ENCODE peak calls at places on chromosomes 16 and 17, in nine cellular contexts. One of them, this sample, is unnamed.

GRCh38 chr17:49061524-49061943 is 64.3 kb downstream of the IGF2BP1 start:
- DNase-seq in dorsolateral prefrontal cortex: no peak
- DNase-seq in right lobe of liver: no peak
- DNase-seq in BJ: no peak
- DNase-seq in transverse colon: no peak
- DNase-seq in tibial artery: no peak
- DNase-seq in fibroblast of mammary gland: peak
- DNase-seq in ascending aorta: no peak
- DNase-seq in neural crest cell: no peak
- DNase-seq in this sample: no peak

GRCh38 chr17:66652840-66653507 is 181.9 kb upstream of the CACNG5 start:
- DNase-seq in dorsolateral prefrontal cortex: no peak
- DNase-seq in right lobe of liver: no peak
- DNase-seq in BJ: no peak
- DNase-seq in transverse colon: no peak
- DNase-seq in tibial artery: no peak
- DNase-seq in fibroblast of mammary gland: peak
- DNase-seq in ascending aorta: no peak
- DNase-seq in neural crest cell: no peak
- DNase-seq in this sample: peak

GRCh38 chr17:76947309-76947708 is 79.1 kb downstream of the MGAT5B start:
- DNase-seq in dorsolateral prefrontal cortex: no peak
- DNase-seq in right lobe of liver: no peak
- DNase-seq in BJ: no peak
- DNase-seq in transverse colon: no peak
- DNase-seq in tibial artery: no peak
- DNase-seq in fibroblast of mammary gland: no peak
- DNase-seq in ascending aorta: no peak
- DNase-seq in neural crest cell: no peak
- DNase-seq in this sample: no peak

GRCh38 chr16:11016993-11017392 is 72.6 kb downstream of the CLEC16A start:
- DNase-seq in dorsolateral prefrontal cortex: no peak
- DNase-seq in right lobe of liver: no peak
- DNase-seq in BJ: no peak
- DNase-seq in transverse colon: peak
- DNase-seq in tibial artery: no peak
- DNase-seq in fibroblast of mammary gland: peak
- DNase-seq in ascending aorta: no peak
- DNase-seq in neural crest cell: no peak
- DNase-seq in this sample: peak

GRCh38 chr17:1107777-1108559 is 71.8 kb downstream of the ABR start:
- DNase-seq in dorsolateral prefrontal cortex: no peak
- DNase-seq in right lobe of liver: no peak
- DNase-seq in BJ: no peak
- DNase-seq in transverse colon: peak
- DNase-seq in tibial artery: no peak
- DNase-seq in fibroblast of mammary gland: no peak
- DNase-seq in ascending aorta: peak
- DNase-seq in neural crest cell: no peak
- DNase-seq in this sample: no peak

GRCh38 chr17:67585077-67585602 is 132.6 kb upstream of the NOL11 start:
- DNase-seq in dorsolateral prefrontal cortex: no peak
- DNase-seq in right lobe of liver: no peak
- DNase-seq in BJ: no peak
- DNase-seq in transverse colon: no peak
- DNase-seq in tibial artery: no peak
- DNase-seq in fibroblast of mammary gland: no peak
- DNase-seq in ascending aorta: no peak
- DNase-seq in neural crest cell: no peak
- DNase-seq in this sample: peak

GRCh38 chr16:19499006-19499405 is 22.9 kb downstream of the GDE1 start:
- DNase-seq in dorsolateral prefrontal cortex: no peak
- DNase-seq in right lobe of liver: no peak
- DNase-seq in BJ: no peak
- DNase-seq in transverse colon: no peak
- DNase-seq in tibial artery: no peak
- DNase-seq in fibroblast of mammary gland: no peak
- DNase-seq in ascending aorta: no peak
- DNase-seq in neural crest cell: no peak
- DNase-seq in this sample: peak

GRCh38 chr17:72122336-72122667 is 1.5 kb downstream of the SOX9 start:
- DNase-seq in dorsolateral prefrontal cortex: no peak
- DNase-seq in right lobe of liver: no peak
- DNase-seq in BJ: no peak
- DNase-seq in transverse colon: no peak
- DNase-seq in tibial artery: no peak
- DNase-seq in fibroblast of mammary gland: no peak
- DNase-seq in ascending aorta: no peak
- DNase-seq in neural crest cell: no peak
- DNase-seq in this sample: no peak

GRCh38 chr17:40451420-40451819 is 8.2 kb downstream of the IGFBP4 start:
- DNase-seq in dorsolateral prefrontal cortex: no peak
- DNase-seq in right lobe of liver: peak
- DNase-seq in BJ: peak
- DNase-seq in transverse colon: peak
- DNase-seq in tibial artery: peak
- DNase-seq in fibroblast of mammary gland: peak
- DNase-seq in ascending aorta: peak
- DNase-seq in neural crest cell: no peak
- DNase-seq in this sample: no peak

GRCh38 chr16:16075463-16076399 is 126.3 kb downstream of the ABCC1 start:
- DNase-seq in dorsolateral prefrontal cortex: no peak
- DNase-seq in right lobe of liver: peak
- DNase-seq in BJ: peak
- DNase-seq in transverse colon: peak
- DNase-seq in tibial artery: peak
- DNase-seq in fibroblast of mammary gland: peak
- DNase-seq in ascending aorta: peak
- DNase-seq in neural crest cell: no peak
- DNase-seq in this sample: no peak

GRCh38 chr17:62675260-62675659 is 47.8 kb downstream of the MRC2 start:
- DNase-seq in dorsolateral prefrontal cortex: peak
- DNase-seq in right lobe of liver: no peak
- DNase-seq in BJ: no peak
- DNase-seq in transverse colon: no peak
- DNase-seq in tibial artery: no peak
- DNase-seq in fibroblast of mammary gland: no peak
- DNase-seq in ascending aorta: no peak
- DNase-seq in neural crest cell: no peak
- DNase-seq in this sample: no peak

GRCh38 chr16:24977673-24978065 is 37.5 kb downstream of the ARHGAP17 start:
- DNase-seq in dorsolateral prefrontal cortex: no peak
- DNase-seq in right lobe of liver: peak
- DNase-seq in BJ: peak
- DNase-seq in transverse colon: no peak
- DNase-seq in tibial artery: no peak
- DNase-seq in fibroblast of mammary gland: peak
- DNase-seq in ascending aorta: peak
- DNase-seq in neural crest cell: no peak
- DNase-seq in this sample: peak

GRCh38 chr16:87060026-87060986 is 256.9 kb downstream of the C16orf95 start:
- DNase-seq in dorsolateral prefrontal cortex: no peak
- DNase-seq in right lobe of liver: peak
- DNase-seq in BJ: no peak
- DNase-seq in transverse colon: no peak
- DNase-seq in tibial artery: peak
- DNase-seq in fibroblast of mammary gland: peak
- DNase-seq in ascending aorta: peak
- DNase-seq in neural crest cell: no peak
- DNase-seq in this sample: no peak
- TF ChIP-seq CTCF in dorsolateral prefrontal cortex: no peak
- TF ChIP-seq CTCF in right lobe of liver: no peak
- TF ChIP-seq CTCF in BJ: peak
- TF ChIP-seq CTCF in transverse colon: no peak
- TF ChIP-seq CTCF in tibial artery: peak
- TF ChIP-seq CTCF in fibroblast of mammary gland: peak
- TF ChIP-seq CTCF in ascending aorta: peak
- TF ChIP-seq CTCF in neural crest cell: no peak
- TF ChIP-seq CTCF in this sample: peak

GRCh38 chr17:60311186-60311585 is 80.7 kb downstream of the USP32 start:
- DNase-seq in dorsolateral prefrontal cortex: no peak
- DNase-seq in right lobe of liver: no peak
- DNase-seq in BJ: no peak
- DNase-seq in transverse colon: no peak
- DNase-seq in tibial artery: no peak
- DNase-seq in fibroblast of mammary gland: peak
- DNase-seq in ascending aorta: no peak
- DNase-seq in neural crest cell: no peak
- DNase-seq in this sample: no peak

GRCh38 chr17:60318830-60319229 is 73.1 kb downstream of the USP32 start:
- DNase-seq in dorsolateral prefrontal cortex: no peak
- DNase-seq in right lobe of liver: no peak
- DNase-seq in BJ: no peak
- DNase-seq in transverse colon: no peak
- DNase-seq in tibial artery: no peak
- DNase-seq in fibroblast of mammary gland: no peak
- DNase-seq in ascending aorta: no peak
- DNase-seq in neural crest cell: no peak
- DNase-seq in this sample: no peak

GRCh38 chr17:60311936-60312335 is 80.0 kb downstream of the USP32 start:
- DNase-seq in dorsolateral prefrontal cortex: no peak
- DNase-seq in right lobe of liver: no peak
- DNase-seq in BJ: no peak
- DNase-seq in transverse colon: no peak
- DNase-seq in tibial artery: no peak
- DNase-seq in fibroblast of mammary gland: peak
- DNase-seq in ascending aorta: no peak
- DNase-seq in neural crest cell: no peak
- DNase-seq in this sample: no peak

GRCh38 chr17:60314423-60314822 is 77.5 kb downstream of the USP32 start:
- DNase-seq in dorsolateral prefrontal cortex: no peak
- DNase-seq in right lobe of liver: no peak
- DNase-seq in BJ: no peak
- DNase-seq in transverse colon: no peak
- DNase-seq in tibial artery: no peak
- DNase-seq in fibroblast of mammary gland: no peak
- DNase-seq in ascending aorta: no peak
- DNase-seq in neural crest cell: no peak
- DNase-seq in this sample: no peak

GRCh38 chr17:60315650-60316049 is 76.3 kb downstream of the USP32 start:
- DNase-seq in dorsolateral prefrontal cortex: no peak
- DNase-seq in right lobe of liver: no peak
- DNase-seq in BJ: no peak
- DNase-seq in transverse colon: no peak
- DNase-seq in tibial artery: no peak
- DNase-seq in fibroblast of mammary gland: peak
- DNase-seq in ascending aorta: no peak
- DNase-seq in neural crest cell: no peak
- DNase-seq in this sample: peak
- TF ChIP-seq CTCF in dorsolateral prefrontal cortex: no peak
- TF ChIP-seq CTCF in right lobe of liver: peak
- TF ChIP-seq CTCF in BJ: no peak
- TF ChIP-seq CTCF in transverse colon: no peak
- TF ChIP-seq CTCF in tibial artery: no peak
- TF ChIP-seq CTCF in fibroblast of mammary gland: no peak
- TF ChIP-seq CTCF in ascending aorta: no peak
- TF ChIP-seq CTCF in neural crest cell: peak
- TF ChIP-seq CTCF in this sample: peak

GRCh38 chr16:81445143-81445922 is 725 bp downstream of the CMIP start:
- DNase-seq in dorsolateral prefrontal cortex: no peak
- DNase-seq in right lobe of liver: peak
- DNase-seq in BJ: no peak
- DNase-seq in transverse colon: peak
- DNase-seq in tibial artery: no peak
- DNase-seq in fibroblast of mammary gland: no peak
- DNase-seq in ascending aorta: no peak
- DNase-seq in neural crest cell: no peak
- DNase-seq in this sample: no peak
- TF ChIP-seq CTCF in dorsolateral prefrontal cortex: no peak
- TF ChIP-seq CTCF in right lobe of liver: no peak
- TF ChIP-seq CTCF in BJ: peak
- TF ChIP-seq CTCF in transverse colon: peak
- TF ChIP-seq CTCF in tibial artery: no peak
- TF ChIP-seq CTCF in fibroblast of mammary gland: no peak
- TF ChIP-seq CTCF in ascending aorta: no peak
- TF ChIP-seq CTCF in neural crest cell: peak
- TF ChIP-seq CTCF in this sample: no peak

DNA sequence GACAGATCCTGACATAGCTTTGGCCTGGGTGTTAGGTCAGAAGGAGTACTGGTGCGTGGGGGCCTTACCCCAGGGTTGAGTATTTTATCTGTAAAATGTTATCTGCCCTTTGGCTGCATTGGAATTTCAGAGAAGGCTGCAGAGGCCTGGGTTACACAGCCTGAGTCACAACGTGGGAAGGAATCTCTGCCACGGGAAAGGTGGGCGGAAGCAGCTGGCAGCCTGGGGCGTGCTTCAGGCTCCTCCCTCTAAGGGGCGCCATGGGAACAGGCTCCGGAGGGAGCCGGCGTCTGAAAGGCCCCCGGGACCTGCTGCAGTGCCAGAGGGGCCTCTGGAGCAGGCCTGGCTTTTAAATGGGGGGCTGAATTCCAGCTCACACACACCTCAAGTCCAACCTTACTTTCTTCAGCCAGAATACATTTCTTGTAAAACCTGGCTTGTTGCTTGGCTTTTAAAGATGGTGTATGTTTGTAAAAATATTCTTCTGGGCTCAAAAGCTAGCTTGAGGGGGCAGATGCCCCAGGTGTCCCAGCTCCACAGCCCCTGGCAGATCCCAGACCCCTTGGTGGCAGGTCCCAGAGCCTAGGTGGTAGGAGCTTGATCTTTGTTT is 142.2 kb downstream of the RAB11FIP4 start:
- DNase-seq in dorsolateral prefrontal cortex: peak
- DNase-seq in right lobe of liver: no peak
- DNase-seq in BJ: no peak
- DNase-seq in transverse colon: no peak
- DNase-seq in tibial artery: no peak
- DNase-seq in fibroblast of mammary gland: peak
- DNase-seq in ascending aorta: no peak
- DNase-seq in neural crest cell: peak
- DNase-seq in this sample: peak
- TF ChIP-seq CTCF in dorsolateral prefrontal cortex: peak
- TF ChIP-seq CTCF in right lobe of liver: peak
- TF ChIP-seq CTCF in BJ: peak
- TF ChIP-seq CTCF in transverse colon: peak
- TF ChIP-seq CTCF in tibial artery: no peak
- TF ChIP-seq CTCF in fibroblast of mammary gland: peak
- TF ChIP-seq CTCF in ascending aorta: peak
- TF ChIP-seq CTCF in neural crest cell: peak
- TF ChIP-seq CTCF in this sample: peak

DNA sequence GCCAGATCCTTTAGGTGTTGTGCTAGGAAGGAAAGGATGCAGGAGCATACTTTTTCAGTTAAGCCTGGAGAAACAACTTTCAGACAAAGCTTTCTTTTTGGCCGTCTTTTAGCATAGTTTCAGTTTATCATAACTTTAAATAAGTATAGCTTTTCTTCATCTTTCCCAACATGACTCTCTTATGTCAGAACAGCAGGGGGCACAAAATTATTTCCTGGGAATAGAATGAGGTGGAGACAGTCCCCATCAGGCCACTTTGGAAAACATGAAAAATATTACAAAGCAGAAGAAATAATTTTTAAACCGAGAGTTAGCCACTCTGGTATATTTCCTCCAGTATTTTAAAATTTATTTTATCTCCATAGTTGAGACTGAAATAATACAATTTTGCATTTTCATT is 387.6 kb downstream of the HAPSTR1 start:
- DNase-seq in dorsolateral prefrontal cortex: no peak
- DNase-seq in right lobe of liver: no peak
- DNase-seq in BJ: no peak
- DNase-seq in transverse colon: no peak
- DNase-seq in tibial artery: no peak
- DNase-seq in fibroblast of mammary gland: no peak
- DNase-seq in ascending aorta: no peak
- DNase-seq in neural crest cell: no peak
- DNase-seq in this sample: no peak
- TF ChIP-seq CTCF in dorsolateral prefrontal cortex: peak
- TF ChIP-seq CTCF in right lobe of liver: peak
- TF ChIP-seq CTCF in BJ: no peak
- TF ChIP-seq CTCF in transverse colon: no peak
- TF ChIP-seq CTCF in tibial artery: no peak
- TF ChIP-seq CTCF in fibroblast of mammary gland: no peak
- TF ChIP-seq CTCF in ascending aorta: no peak
- TF ChIP-seq CTCF in neural crest cell: peak
- TF ChIP-seq CTCF in this sample: peak

GRCh38 chr17:41943492-41943891 is 13.1 kb downstream of the ODAD4 start:
- DNase-seq in dorsolateral prefrontal cortex: no peak
- DNase-seq in right lobe of liver: no peak
- DNase-seq in BJ: no peak
- DNase-seq in transverse colon: no peak
- DNase-seq in tibial artery: no peak
- DNase-seq in fibroblast of mammary gland: no peak
- DNase-seq in ascending aorta: no peak
- DNase-seq in neural crest cell: no peak
- DNase-seq in this sample: no peak
- TF ChIP-seq CTCF in dorsolateral prefrontal cortex: no peak
- TF ChIP-seq CTCF in right lobe of liver: no peak
- TF ChIP-seq CTCF in BJ: no peak
- TF ChIP-seq CTCF in transverse colon: no peak
- TF ChIP-seq CTCF in tibial artery: no peak
- TF ChIP-seq CTCF in fibroblast of mammary gland: no peak
- TF ChIP-seq CTCF in ascending aorta: no peak
- TF ChIP-seq CTCF in neural crest cell: no peak
- TF ChIP-seq CTCF in this sample: no peak